ENCODE peak calls at places on chromosome 12, in four cellular contexts. V is HCT116, P is endothelial cell of umbilical vein, T is stomach. B is an unnamed sample.

GRCh38 chr12:47039079-47039478 is 40.3 kb upstream of the PCED1B start:
- DNase-seq in V (no peak), T (no peak), P (no peak), B (no peak)

GRCh38 chr12:115035536-115036107 is 351.6 kb upstream of the TBX3 start:
- DNase-seq in V (no peak), P (no peak), T (no peak), B (no peak)

GRCh38 chr12:40226652-40227051 is 1.9 kb downstream of the LRRK2 start:
- DNase-seq in T (no peak), P (peak), V (no peak), B (no peak)

GRCh38 chr12:127273621-127274020 is 993.3 kb upstream of the TMEM132C start:
- DNase-seq in V (no peak), P (no peak), T (no peak), B (no peak)

GRCh38 chr12:131205534-131205933 is 251.8 kb downstream of the ADGRD1 start:
- DNase-seq in V (no peak), T (no peak), P (no peak), B (peak)

GRCh38 chr12:77888611-77889010 is 57.9 kb downstream of the NAV3 start:
- DNase-seq in P (peak), V (peak), T (no peak), B (no peak)

GRCh38 chr12:55637467-55637866 is 775 bp downstream of the OR10P1 start:
- DNase-seq in P (no peak), T (no peak), V (no peak), B (no peak)

GRCh38 chr12:97575792-97576191 is 113.2 kb downstream of the RMST start:
- DNase-seq in V (no peak), T (no peak), P (no peak), B (no peak)

GRCh38 chr12:100533326-100533725 is 40.2 kb upstream of the GAS2L3 start:
- DNase-seq in P (no peak), V (no peak), T (no peak), B (no peak)

GRCh38 chr12:57101892-57102695 is 9.1 kb downstream of the STAT6 start:
- DNase-seq in V (no peak), P (no peak), T (peak), B (no peak)

GRCh38 chr12:99131761-99132199 is 486.7 kb downstream of the APAF1 start:
- DNase-seq in V (no peak), T (no peak), P (no peak), B (no peak)

GRCh38 chr12:121355818-121356217 is 3.6 kb upstream of the ANAPC5 start:
- DNase-seq in T (no peak), V (no peak), P (no peak), B (no peak)

GRCh38 chr12:7019043-7019569 is 830 bp upstream of the LPCAT3 start:
- DNase-seq in P (no peak), T (no peak), V (no peak), B (no peak)

GRCh38 chr12:47021298-47021697 is 58.1 kb upstream of the PCED1B start:
- DNase-seq in V (peak), T (no peak), P (peak), B (no peak)

GRCh38 chr12:111100554-111100953 is 180.2 kb upstream of the MYL2 start:
- DNase-seq in V (no peak), P (no peak), T (no peak), B (peak)

GRCh38 chr12:132450391-132451171 is 39.4 kb upstream of the FBRSL1 start:
- DNase-seq in T (no peak), P (no peak), V (no peak), B (peak)

GRCh38 chr12:57729321-57729844 is 9.2 kb downstream of the AGAP2 start:
- DNase-seq in P (no peak), T (no peak), V (no peak), B (no peak)

GRCh38 chr12:56377310-56377988 is 14.8 kb upstream of the APOF start:
- DNase-seq in P (peak), T (no peak), V (peak), B (no peak)

GRCh38 chr12:13211859-13212664 is 15.5 kb downstream of the EMP1 start:
- DNase-seq in V (peak), T (peak), P (peak), B (no peak)

GRCh38 chr12:13538136-13538535 is 341.6 kb downstream of the EMP1 start:
- DNase-seq in P (no peak), V (no peak), T (no peak), B (no peak)

GRCh38 chr12:117059156-117059555 is 40.1 kb downstream of the TESC start:
- DNase-seq in P (no peak), T (no peak), V (no peak), B (no peak)

DNA sequence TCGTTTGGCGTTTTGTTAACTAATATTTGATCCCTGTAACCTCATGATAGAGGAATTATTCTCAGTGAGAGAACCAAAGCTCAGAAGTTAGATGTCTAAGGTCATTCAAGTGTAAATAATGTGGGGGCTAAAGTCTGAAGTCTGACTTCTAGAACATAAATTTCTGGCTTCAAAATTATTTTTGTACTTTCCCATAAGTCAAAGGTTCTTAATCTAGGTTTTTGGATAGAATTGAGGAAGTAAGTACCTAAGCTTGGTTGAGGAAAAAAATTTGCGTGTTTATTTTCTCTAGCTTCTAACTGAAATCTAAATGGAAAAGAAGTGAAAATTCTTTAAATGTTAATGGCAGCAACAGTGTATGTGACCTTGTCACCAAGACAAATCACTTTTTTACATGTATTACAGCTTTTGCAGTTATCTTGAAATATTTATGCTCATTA is 2.3 kb downstream of the LARP4 start:
- DNase-seq in V (no peak), P (no peak), T (no peak), B (no peak)
- H3K4me3 ChIP-seq in V (no peak), P (peak), T (peak), B (peak)

GRCh38 chr12:129063600-129063999 is 210.3 kb downstream of the GLT1D1 start:
- DNase-seq in P (no peak), V (no peak), T (no peak), B (no peak)
- TF ChIP-seq POLR2AphosphoS5 in P (no peak), V (no peak), T (no peak), B (no peak)

DNA sequence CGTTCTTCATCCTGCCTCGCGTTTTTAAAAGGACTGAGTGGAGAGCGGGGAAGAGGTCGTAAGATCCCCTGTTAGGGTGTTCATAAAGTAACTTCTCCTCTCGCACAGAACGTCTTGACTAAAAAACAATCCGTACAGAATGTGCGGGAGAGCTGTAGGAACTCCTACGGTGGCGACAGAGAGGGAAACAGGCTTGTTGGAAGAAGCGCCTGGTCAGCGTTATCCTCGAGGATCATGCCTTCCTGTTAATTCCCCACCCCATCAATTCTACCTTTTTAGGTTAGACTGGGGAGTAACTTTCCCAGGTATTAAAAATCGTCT is 395 bp upstream of the WASHC4 start:
- DNase-seq in P (no peak), T (no peak), V (peak), B (no peak)
- H3K27ac ChIP-seq in P (peak), T (peak), V (peak), B (peak)

DNA sequence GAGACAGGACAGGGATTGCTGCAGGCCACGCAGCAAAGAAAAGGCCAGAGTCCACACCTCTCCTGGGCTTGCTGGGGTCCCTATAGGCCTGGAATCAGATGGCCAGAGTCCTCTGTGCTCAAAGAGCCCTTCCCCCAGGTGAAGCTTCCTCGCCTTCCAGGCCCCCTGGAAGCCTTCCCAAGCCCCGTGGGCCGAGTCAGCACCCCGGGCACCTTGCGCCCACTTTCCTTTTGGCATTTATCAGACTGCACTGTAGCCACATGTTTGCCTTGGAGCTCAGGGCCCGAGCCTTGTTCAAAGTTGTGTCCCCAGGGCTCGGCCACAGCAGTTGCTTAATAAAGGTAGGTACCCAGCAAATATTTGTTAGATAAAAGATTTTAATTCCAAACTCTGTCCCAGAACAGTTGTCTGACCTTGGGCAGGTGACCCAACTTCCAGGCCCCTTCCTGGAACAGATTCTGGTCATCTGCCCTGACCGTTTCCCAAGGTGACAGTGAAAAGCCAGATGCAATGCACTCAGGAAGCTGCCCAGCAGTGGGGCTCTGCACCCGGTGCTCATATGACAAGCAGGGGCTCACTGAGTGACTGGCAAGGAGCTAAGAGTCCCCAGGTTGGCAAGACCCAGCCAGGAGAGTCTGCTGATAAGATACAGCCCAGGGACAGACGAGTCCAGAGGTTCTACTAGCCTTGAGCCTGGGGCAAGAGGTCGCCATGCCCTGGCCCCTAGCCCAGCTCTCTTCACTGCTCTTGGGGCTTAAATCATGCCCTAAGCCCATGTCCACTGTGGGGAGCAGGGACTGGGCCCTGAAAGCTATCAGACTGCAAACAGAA is 81.2 kb downstream of the PITPNM2 start:
- DNase-seq in T (peak), P (no peak), V (no peak), B (no peak)
- H3K4me3 ChIP-seq in T (no peak), P (no peak), V (no peak), B (no peak)

DNA sequence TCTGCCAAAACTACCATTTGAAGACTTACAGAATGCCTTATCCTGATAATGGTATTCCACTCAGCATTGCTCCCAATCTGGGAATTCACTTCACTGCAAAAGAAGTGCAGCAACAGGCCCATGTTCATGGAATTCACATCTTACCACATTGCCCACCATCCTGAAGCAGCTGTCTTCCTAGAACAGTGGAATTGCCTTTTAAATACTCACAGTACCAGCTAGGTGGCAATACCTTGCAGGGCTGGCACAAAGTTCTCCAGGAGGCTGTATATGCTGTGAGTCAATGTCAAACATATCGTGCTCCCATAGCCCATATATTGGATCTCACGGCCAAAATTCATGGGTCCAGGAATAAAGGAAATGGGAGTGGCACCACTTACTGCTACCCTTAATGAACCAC is 83.8 kb upstream of the PLEKHG7 start:
- DNase-seq in T (no peak), V (no peak), P (no peak), B (no peak)
- TF ChIP-seq POLR2AphosphoS5 in T (no peak), V (no peak), P (no peak), B (no peak)

DNA sequence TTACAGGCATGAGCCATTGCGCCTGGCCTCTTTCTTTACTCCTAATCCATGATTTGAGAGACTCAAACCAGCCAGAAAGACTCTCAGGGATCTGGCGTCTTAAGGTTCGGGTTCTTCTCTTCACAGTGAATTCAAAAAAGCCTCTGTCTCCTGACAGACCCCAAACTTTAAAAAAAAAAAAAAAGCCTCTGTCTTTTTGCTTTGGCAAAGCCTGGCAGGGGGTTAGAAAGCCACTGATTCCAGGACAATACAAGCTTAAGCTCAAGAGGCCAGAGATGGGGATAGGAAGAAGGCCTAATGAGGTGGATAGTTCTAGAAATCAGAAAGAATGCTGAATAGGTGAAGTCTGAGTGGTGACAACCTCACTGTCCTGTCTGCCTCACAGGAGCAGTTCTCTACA is 8.8 kb downstream of the NRIP2 start:
- DNase-seq in P (no peak), T (no peak), V (no peak), B (no peak)
- H3K27ac ChIP-seq in P (no peak), T (no peak), V (no peak), B (no peak)

GRCh38 chr12:25054076-25054782 is 105.3 kb upstream of the BCAT1 start:
- DNase-seq in V (no peak), P (no peak), T (no peak), B (no peak)

GRCh38 chr12:25058012-25058411 is 109.1 kb upstream of the BCAT1 start:
- DNase-seq in T (no peak), P (no peak), V (no peak), B (no peak)

GRCh38 chr12:25054783-25055144 is 105.9 kb upstream of the BCAT1 start:
- DNase-seq in T (no peak), V (no peak), P (no peak), B (no peak)

GRCh38 chr12:25056486-25057130 is 107.7 kb upstream of the BCAT1 start:
- DNase-seq in T (no peak), V (no peak), P (no peak), B (no peak)

GRCh38 chr12:25056011-25056410 is 107.1 kb upstream of the BCAT1 start:
- DNase-seq in T (no peak), P (no peak), V (no peak), B (no peak)
- H3K4me3 ChIP-seq in T (no peak), P (no peak), V (no peak), B (no peak)

GRCh38 chr12:31311634-31312258 is 14.2 kb downstream of the SINHCAF start:
- DNase-seq in V (no peak), T (no peak), P (no peak), B (no peak)

GRCh38 chr12:31315779-31316465 is 10.0 kb downstream of the SINHCAF start:
- DNase-seq in V (no peak), P (no peak), T (no peak), B (no peak)

GRCh38 chr12:31317471-31318397 is 8.2 kb downstream of the SINHCAF start:
- DNase-seq in T (no peak), V (no peak), P (peak), B (no peak)

GRCh38 chr12:31316964-31317363 is 9.0 kb downstream of the SINHCAF start:
- DNase-seq in P (no peak), T (no peak), V (no peak), B (no peak)

GRCh38 chr12:31315089-31315725 is 10.7 kb downstream of the SINHCAF start:
- DNase-seq in T (no peak), V (no peak), P (peak), B (no peak)
- TF ChIP-seq POLR2AphosphoS5 in T (no peak), V (no peak), P (no peak), B (no peak)

GRCh38 chr12:113327000-113327399 is 7.9 kb downstream of the SLC8B1 start:
- DNase-seq in T (no peak), P (no peak), V (no peak), B (no peak)
- H3K27ac ChIP-seq in T (no peak), P (no peak), V (no peak), B (peak)

GRCh38 chr12:52975204-52975603 is 26.3 kb downstream of the KRT18 start:
- DNase-seq in T (no peak), P (no peak), V (no peak), B (no peak)

GRCh38 chr12:52975820-52976573 is 27.1 kb downstream of the KRT18 start:
- DNase-seq in T (peak), P (peak), V (peak), B (no peak)

GRCh38 chr12:52976574-52977071 is 27.7 kb downstream of the KRT18 start:
- DNase-seq in P (no peak), V (no peak), T (no peak), B (no peak)

GRCh38 chr12:52980096-52980694 is 26.1 kb upstream of the EIF4B start:
- DNase-seq in T (no peak), P (no peak), V (no peak), B (no peak)

GRCh38 chr12:52977195-52977594 is 28.3 kb downstream of the KRT18 start:
- DNase-seq in P (no peak), V (no peak), T (no peak), B (no peak)
- H3K4me3 ChIP-seq in P (no peak), V (no peak), T (no peak), B (no peak)

B was measured in spleen.